ENCODE peak calls at places on chromosomes 13 and 19, in ten cellular contexts. One of them, this sample, is unnamed.

GRCh38 chr19:5113101-5113557 is 144.2 kb downstream of the KDM4B start:
- DNase-seq in activated CD4-positive, CD25-positive, alpha-beta regulatory T cell treated with anti-CD3 and anti-CD28 coated beads, Interleukin-2, amount 50 U/mL, for 16 hours: no peak
- DNase-seq in dermis microvascular lymphatic vessel endothelial cell: no peak
- DNase-seq in brain pericyte: peak; percentile 42
- DNase-seq in left cardiac atrium: no peak
- DNase-seq in mesendoderm: peak; percentile 60
- DNase-seq in HEK293T: no peak
- DNase-seq in AG09309: peak; percentile 17
- DNase-seq in activated naive CD4-positive, alpha-beta T cell: no peak
- DNase-seq in coronary artery: no peak
- DNase-seq in this sample: no peak

GRCh38 chr13:36728006-36728405 is 54.2 kb downstream of the SERTM1 start:
- DNase-seq in activated CD4-positive, CD25-positive, alpha-beta regulatory T cell treated with anti-CD3 and anti-CD28 coated beads, Interleukin-2, amount 50 U/mL, for 16 hours: no peak
- DNase-seq in coronary artery: no peak
- DNase-seq in left cardiac atrium: no peak
- DNase-seq in activated naive CD4-positive, alpha-beta T cell: no peak
- DNase-seq in brain pericyte: no peak
- DNase-seq in HEK293T: no peak
- DNase-seq in mesendoderm: no peak
- DNase-seq in AG09309: no peak
- DNase-seq in dermis microvascular lymphatic vessel endothelial cell: no peak
- DNase-seq in this sample: no peak

GRCh38 chr13:69474286-69474685 is 633.3 kb upstream of the ATXN8OS start:
- DNase-seq in dermis microvascular lymphatic vessel endothelial cell: no peak
- DNase-seq in activated naive CD4-positive, alpha-beta T cell: no peak
- DNase-seq in mesendoderm: no peak
- DNase-seq in coronary artery: no peak
- DNase-seq in HEK293T: no peak
- DNase-seq in left cardiac atrium: no peak
- DNase-seq in activated CD4-positive, CD25-positive, alpha-beta regulatory T cell treated with anti-CD3 and anti-CD28 coated beads, Interleukin-2, amount 50 U/mL, for 16 hours: no peak
- DNase-seq in AG09309: no peak
- DNase-seq in brain pericyte: no peak
- DNase-seq in this sample: no peak

GRCh38 chr19:31140717-31141116 is 208.5 kb downstream of the TSHZ3 start:
- DNase-seq in dermis microvascular lymphatic vessel endothelial cell: no peak
- DNase-seq in activated CD4-positive, CD25-positive, alpha-beta regulatory T cell treated with anti-CD3 and anti-CD28 coated beads, Interleukin-2, amount 50 U/mL, for 16 hours: no peak
- DNase-seq in brain pericyte: no peak
- DNase-seq in AG09309: no peak
- DNase-seq in mesendoderm: peak; percentile 5
- DNase-seq in coronary artery: no peak
- DNase-seq in left cardiac atrium: no peak
- DNase-seq in HEK293T: no peak
- DNase-seq in activated naive CD4-positive, alpha-beta T cell: no peak
- DNase-seq in this sample: no peak

GRCh38 chr13:93004919-93005318 is 221.7 kb upstream of the GPC6 start:
- DNase-seq in dermis microvascular lymphatic vessel endothelial cell: no peak
- DNase-seq in coronary artery: no peak
- DNase-seq in AG09309: peak; percentile 4
- DNase-seq in left cardiac atrium: no peak
- DNase-seq in HEK293T: no peak
- DNase-seq in mesendoderm: peak; percentile 70
- DNase-seq in brain pericyte: no peak
- DNase-seq in activated naive CD4-positive, alpha-beta T cell: no peak
- DNase-seq in activated CD4-positive, CD25-positive, alpha-beta regulatory T cell treated with anti-CD3 and anti-CD28 coated beads, Interleukin-2, amount 50 U/mL, for 16 hours: no peak
- DNase-seq in this sample: no peak

GRCh38 chr19:47020132-47020805 is 632 bp downstream of the NPAS1 start:
- DNase-seq in activated naive CD4-positive, alpha-beta T cell: no peak
- DNase-seq in activated CD4-positive, CD25-positive, alpha-beta regulatory T cell treated with anti-CD3 and anti-CD28 coated beads, Interleukin-2, amount 50 U/mL, for 16 hours: no peak
- DNase-seq in dermis microvascular lymphatic vessel endothelial cell: no peak
- DNase-seq in mesendoderm: no peak
- DNase-seq in HEK293T: no peak
- DNase-seq in coronary artery: no peak
- DNase-seq in AG09309: no peak
- DNase-seq in brain pericyte: no peak
- DNase-seq in left cardiac atrium: no peak
- DNase-seq in this sample: no peak

GRCh38 chr13:103291693-103292572 is 225.7 kb upstream of the SLC10A2 start:
- DNase-seq in coronary artery: no peak
- DNase-seq in activated CD4-positive, CD25-positive, alpha-beta regulatory T cell treated with anti-CD3 and anti-CD28 coated beads, Interleukin-2, amount 50 U/mL, for 16 hours: no peak
- DNase-seq in HEK293T: no peak
- DNase-seq in mesendoderm: peak; percentile 28
- DNase-seq in AG09309: no peak
- DNase-seq in left cardiac atrium: no peak
- DNase-seq in dermis microvascular lymphatic vessel endothelial cell: no peak
- DNase-seq in brain pericyte: no peak
- DNase-seq in activated naive CD4-positive, alpha-beta T cell: no peak
- DNase-seq in this sample: no peak

GRCh38 chr19:32814624-32815023 is 54.9 kb downstream of the SLC7A9 start:
- DNase-seq in activated naive CD4-positive, alpha-beta T cell: no peak
- DNase-seq in HEK293T: no peak
- DNase-seq in coronary artery: no peak
- DNase-seq in left cardiac atrium: no peak
- DNase-seq in activated CD4-positive, CD25-positive, alpha-beta regulatory T cell treated with anti-CD3 and anti-CD28 coated beads, Interleukin-2, amount 50 U/mL, for 16 hours: no peak
- DNase-seq in dermis microvascular lymphatic vessel endothelial cell: no peak
- DNase-seq in AG09309: no peak
- DNase-seq in brain pericyte: no peak
- DNase-seq in mesendoderm: no peak
- DNase-seq in this sample: no peak